ENCODE peak calls at places on chromosomes 13 and 19, in nine cellular contexts. S is HS-5; R is CD4-positive, alpha-beta T cell; G is A673; J is CD4-positive, CD25-positive, alpha-beta regulatory T cell; W is uterus; Z is occipital lobe; A is AG04449; B is left lobe of liver. H is an unnamed sample.

GRCh38 chr13:27792393-27793218 is at the start of gene GSX1:
- DNase-seq in A (no peak), R (peak), W (peak), S (no peak), G (peak), J (peak), Z (peak), B (peak), H (no peak)

GRCh38 chr13:113726961-113727411 is 32.0 kb upstream of the TMEM255B start:
- DNase-seq in Z (no peak), W (no peak), B (no peak), R (no peak), A (no peak), S (no peak), G (no peak), J (no peak), H (no peak)

GRCh38 chr13:113475280-113475679 is 15.2 kb downstream of the DCUN1D2 start:
- DNase-seq in J (no peak), S (no peak), B (no peak), Z (no peak), R (no peak), A (no peak), W (no peak), G (no peak), H (no peak)

GRCh38 chr19:49421039-49421877 is 2.0 kb downstream of the PTH2 start:
- DNase-seq in B (peak), Z (peak), S (no peak), W (peak), J (no peak), A (no peak), R (no peak), G (peak), H (no peak)

GRCh38 chr13:113991676-113992179 is 17.9 kb upstream of the C13orf46 start:
- DNase-seq in W (no peak), B (no peak), R (no peak), S (no peak), Z (no peak), A (no peak), J (no peak), G (no peak), H (no peak)

GRCh38 chr19:10908380-10908960 is 20.0 kb downstream of the YIPF2 start:
- DNase-seq in J (no peak), A (no peak), B (no peak), G (no peak), S (no peak), W (no peak), Z (no peak), R (no peak), H (no peak)

GRCh38 chr13:79336971-79337370 is 69.1 kb downstream of the RBM26 start:
- DNase-seq in J (no peak), A (no peak), S (no peak), G (no peak), W (no peak), R (no peak), B (no peak), Z (no peak), H (no peak)

GRCh38 chr19:18939922-18940775 is 868 bp downstream of the HOMER3 start:
- DNase-seq in Z (peak), G (peak), S (peak), W (peak), A (no peak), B (no peak), R (no peak), J (no peak), H (no peak)

GRCh38 chr19:12331211-12331941 is 2.1 kb downstream of the ZNF563 start:
- DNase-seq in B (peak), R (peak), S (no peak), Z (no peak), G (no peak), J (peak), W (no peak), A (no peak), H (peak)

GRCh38 chr19:57351867-57352266 is 796 bp downstream of the ZNF304 start:
- DNase-seq in R (no peak), G (no peak), J (no peak), Z (no peak), B (no peak), S (no peak), W (no peak), A (no peak), H (no peak)

GRCh38 chr19:17488593-17489391 is 18.5 kb downstream of the SLC27A1 start:
- DNase-seq in Z (no peak), B (peak), A (no peak), G (peak), J (peak), R (peak), S (no peak), W (peak), H (no peak)

GRCh38 chr19:8517551-8518442 is 3.8 kb upstream of the ZNF414 start:
- DNase-seq in G (no peak), R (peak), S (no peak), Z (no peak), B (no peak), J (peak), A (no peak), W (no peak), H (no peak)

GRCh38 chr13:50081106-50081898 is 66.1 kb downstream of the KCNRG start:
- DNase-seq in W (peak), J (no peak), Z (no peak), G (peak), B (peak), A (no peak), R (peak), S (no peak), H (no peak)

GRCh38 chr19:29581398-29581797 is 24.7 kb upstream of the POP4 start:
- DNase-seq in B (no peak), R (no peak), S (no peak), Z (no peak), G (no peak), A (no peak), W (no peak), J (no peak), H (no peak)

GRCh38 chr13:73717632-73718031 is 416.6 kb downstream of the KLF12 start:
- DNase-seq in G (no peak), W (no peak), S (no peak), J (no peak), A (no peak), R (no peak), Z (no peak), B (no peak), H (no peak)

GRCh38 chr13:49218493-49219051 is 1.6 kb upstream of the MLNR start:
- DNase-seq in A (no peak), W (no peak), J (no peak), R (no peak), Z (no peak), G (no peak), B (no peak), S (no peak), H (no peak)

GRCh38 chr19:18297308-18297707 is 15.9 kb upstream of the JUND start:
- DNase-seq in Z (no peak), G (no peak), B (no peak), S (no peak), J (no peak), A (no peak), R (no peak), W (peak), H (no peak)

GRCh38 chr13:30727491-30728350 is 7.6 kb upstream of the ALOX5AP start:
- DNase-seq in R (no peak), G (no peak), B (no peak), A (no peak), Z (no peak), J (no peak), S (no peak), W (no peak), H (no peak)

GRCh38 chr19:1245468-1245867 is 2.9 kb upstream of the MIDN start:
- DNase-seq in R (no peak), Z (no peak), A (no peak), J (no peak), S (no peak), G (no peak), W (no peak), B (no peak), H (no peak)